ENCODE peak calls at places on chromosomes 7 and 10, in seven cellular contexts. P is stomach, Q is SK-N-SH, B is sigmoid colon, H is GM12878, J is transverse colon, A is H1. V is an unnamed sample.

GRCh38 chr10:15775513-15775912 is 55.8 kb upstream of the ITGA8 start:
- DNase-seq in A (no peak), H (no peak), B (no peak), P (no peak), Q (no peak), J (no peak), V (no peak)

GRCh38 chr10:91758303-91759146 is 39.7 kb upstream of the TNKS2 start:
- DNase-seq in B (no peak), H (peak), Q (peak), P (no peak), A (no peak), J (no peak), V (no peak)

GRCh38 chr7:51024867-51025266 is 242.2 kb upstream of the GRB10 start:
- DNase-seq in P (no peak), B (no peak), J (no peak), Q (no peak), H (no peak), A (peak), V (peak)

GRCh38 chr10:22218448-22218847 is 633 bp upstream of the EBLN1 start:
- DNase-seq in P (no peak), H (no peak), J (no peak), A (no peak), Q (no peak), B (no peak), V (no peak)

GRCh38 chr10:63977329-63977923 is 456.2 kb downstream of the REEP3 start:
- DNase-seq in Q (peak), H (no peak), P (no peak), J (peak), A (peak), B (no peak), V (no peak)

GRCh38 chr10:2011106-2011716 is 273.9 kb upstream of the ADARB2 start:
- DNase-seq in J (no peak), P (no peak), A (no peak), Q (no peak), B (no peak), H (no peak), V (no peak)

GRCh38 chr7:142866361-142867096 is 11.7 kb downstream of the EPHB6 start:
- DNase-seq in J (peak), A (peak), H (no peak), B (no peak), Q (peak), P (peak), V (no peak)

GRCh38 chr10:48531486-48531885 is 73.4 kb downstream of the ARHGAP22 start:
- DNase-seq in Q (no peak), A (no peak), P (no peak), B (no peak), H (no peak), J (no peak), V (no peak)

GRCh38 chr10:21943633-21944265 is 59.8 kb downstream of the DNAJC1 start:
- DNase-seq in J (no peak), B (no peak), Q (no peak), A (no peak), P (no peak), H (no peak), V (no peak)

GRCh38 chr7:115066634-115067033 is 144.7 kb downstream of the MDFIC start:
- DNase-seq in B (no peak), P (no peak), Q (no peak), J (no peak), A (no peak), H (no peak), V (no peak)

GRCh38 chr7:7516662-7517061 is 19.0 kb downstream of the COL28A1 start:
- DNase-seq in Q (no peak), A (no peak), B (no peak), P (no peak), J (no peak), H (no peak), V (no peak)

GRCh38 chr10:95234951-95235350 is 40.9 kb downstream of the ACSM6 start:
- DNase-seq in H (no peak), Q (no peak), A (no peak), J (no peak), B (no peak), P (no peak), V (no peak)

GRCh38 chr7:47534322-47535032 is 47.4 kb downstream of the TNS3 start:
- DNase-seq in P (no peak), A (no peak), J (no peak), Q (peak), B (no peak), H (no peak), V (no peak)

GRCh38 chr10:60914676-60915075 is 29.3 kb downstream of the RHOBTB1 start:
- DNase-seq in B (peak), A (no peak), Q (no peak), P (no peak), J (peak), H (no peak), V (no peak)

GRCh38 chr7:136517971-136518370 is 350.5 kb upstream of the CHRM2 start:
- DNase-seq in B (no peak), P (no peak), J (no peak), H (no peak), A (no peak), Q (no peak), V (no peak)

GRCh38 chr10:33484787-33485186 is 150.3 kb upstream of the NRP1 start:
- DNase-seq in B (no peak), A (no peak), P (no peak), J (no peak), Q (no peak), H (no peak), V (no peak)

GRCh38 chr10:47421057-47421952 is 37.2 kb upstream of the ZNF488 start:
- DNase-seq in A (no peak), Q (no peak), H (no peak), B (no peak), P (no peak), J (no peak), V (no peak)

GRCh38 chr10:7562026-7562425 is 104.7 kb downstream of the ITIH5 start:
- DNase-seq in A (no peak), P (no peak), H (no peak), Q (no peak), J (no peak), B (no peak), V (no peak)

GRCh38 chr10:7560519-7560918 is 106.2 kb downstream of the ITIH5 start:
- DNase-seq in J (no peak), B (no peak), A (no peak), H (no peak), P (no peak), Q (no peak), V (no peak)

GRCh38 chr10:7559447-7559846 is 107.3 kb downstream of the ITIH5 start:
- DNase-seq in J (no peak), A (no peak), P (no peak), B (no peak), H (no peak), Q (no peak), V (no peak)

GRCh38 chr10:7563368-7563767 is 103.4 kb downstream of the ITIH5 start:
- DNase-seq in J (peak), P (no peak), A (no peak), Q (no peak), H (no peak), B (peak), V (no peak)

GRCh38 chr10:7561216-7561893 is 105.4 kb downstream of the ITIH5 start:
- DNase-seq in B (peak), H (no peak), P (peak), A (peak), Q (no peak), J (peak), V (no peak)
- TF ChIP-seq EP300 in B (no peak), H (no peak), P (no peak), A (no peak), Q (no peak), J (no peak), V (no peak)

DNA sequence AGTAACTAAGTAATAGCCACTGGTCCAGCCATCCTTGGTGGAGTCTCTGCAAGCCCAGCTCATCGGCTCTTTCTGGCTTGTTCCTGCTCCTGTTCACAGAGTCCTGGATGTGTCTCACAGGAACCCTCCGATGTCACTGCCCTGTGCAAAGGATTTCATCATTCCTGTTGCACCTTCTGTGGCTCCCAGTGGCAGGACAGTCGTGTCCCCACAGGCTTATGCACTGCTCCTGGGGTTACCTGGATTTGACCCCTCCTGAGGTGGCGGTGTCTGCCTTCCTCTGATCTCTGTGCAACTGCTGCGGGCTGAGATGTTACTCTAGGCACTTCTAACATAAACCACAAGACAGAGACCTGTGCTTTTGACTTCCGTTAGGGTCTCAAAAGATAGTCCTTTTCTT is 30.6 kb downstream of the APBB1IP start:
- DNase-seq in P (no peak), B (no peak), Q (no peak), H (no peak), J (peak), A (no peak), V (no peak)
- TF ChIP-seq POLR2AphosphoS5 in P (no peak), B (no peak), Q (no peak), H (no peak), J (no peak), A (no peak), V (no peak)

DNA sequence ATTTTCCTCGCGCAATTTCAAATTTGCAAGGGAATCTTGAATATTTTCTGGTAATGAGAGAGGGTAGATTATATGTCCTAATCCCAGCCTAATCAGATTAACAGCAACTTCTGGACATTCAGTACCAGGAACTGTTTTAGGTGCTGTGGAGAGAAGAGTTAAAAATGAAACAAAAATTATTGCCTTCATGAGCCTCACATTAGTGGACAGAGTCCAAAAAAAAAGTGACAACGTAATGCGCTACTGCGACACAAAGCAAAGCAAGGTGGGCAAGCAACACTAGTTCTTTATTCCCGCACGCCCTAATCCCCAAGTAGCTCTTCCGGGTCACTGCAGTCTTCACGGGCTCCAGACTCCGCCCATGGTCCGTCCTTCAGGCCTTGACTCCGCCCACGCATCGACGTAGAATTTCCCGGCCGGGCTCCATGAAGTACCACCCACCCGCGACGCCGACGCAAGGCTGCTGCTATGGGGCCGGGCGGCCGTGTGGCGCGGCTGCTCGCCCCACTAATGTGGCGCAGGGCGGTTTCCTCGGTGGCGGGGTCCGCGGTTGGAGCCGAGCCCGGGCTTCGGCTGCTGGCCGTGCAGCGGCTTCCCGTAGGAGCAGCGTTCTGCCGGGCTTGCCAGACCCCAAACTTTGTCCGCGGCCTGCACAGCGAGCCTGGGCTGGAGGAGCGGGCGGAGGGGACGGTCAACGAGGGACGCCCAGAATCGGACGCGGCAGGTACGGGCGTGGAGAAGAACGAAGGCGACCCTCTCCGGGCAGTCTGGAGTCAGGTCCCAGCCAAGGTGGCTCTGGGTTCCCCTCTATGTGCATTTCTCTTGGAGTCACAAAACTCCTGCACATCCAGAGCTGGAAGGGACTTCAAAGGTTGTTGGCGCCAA is at the start of gene MALSU1:
- DNase-seq in P (peak), B (peak), H (peak), A (peak), J (peak), Q (peak), V (peak)
- TF ChIP-seq EP300 in P (no peak), B (no peak), H (no peak), A (no peak), J (no peak), Q (no peak), V (no peak)

DNA sequence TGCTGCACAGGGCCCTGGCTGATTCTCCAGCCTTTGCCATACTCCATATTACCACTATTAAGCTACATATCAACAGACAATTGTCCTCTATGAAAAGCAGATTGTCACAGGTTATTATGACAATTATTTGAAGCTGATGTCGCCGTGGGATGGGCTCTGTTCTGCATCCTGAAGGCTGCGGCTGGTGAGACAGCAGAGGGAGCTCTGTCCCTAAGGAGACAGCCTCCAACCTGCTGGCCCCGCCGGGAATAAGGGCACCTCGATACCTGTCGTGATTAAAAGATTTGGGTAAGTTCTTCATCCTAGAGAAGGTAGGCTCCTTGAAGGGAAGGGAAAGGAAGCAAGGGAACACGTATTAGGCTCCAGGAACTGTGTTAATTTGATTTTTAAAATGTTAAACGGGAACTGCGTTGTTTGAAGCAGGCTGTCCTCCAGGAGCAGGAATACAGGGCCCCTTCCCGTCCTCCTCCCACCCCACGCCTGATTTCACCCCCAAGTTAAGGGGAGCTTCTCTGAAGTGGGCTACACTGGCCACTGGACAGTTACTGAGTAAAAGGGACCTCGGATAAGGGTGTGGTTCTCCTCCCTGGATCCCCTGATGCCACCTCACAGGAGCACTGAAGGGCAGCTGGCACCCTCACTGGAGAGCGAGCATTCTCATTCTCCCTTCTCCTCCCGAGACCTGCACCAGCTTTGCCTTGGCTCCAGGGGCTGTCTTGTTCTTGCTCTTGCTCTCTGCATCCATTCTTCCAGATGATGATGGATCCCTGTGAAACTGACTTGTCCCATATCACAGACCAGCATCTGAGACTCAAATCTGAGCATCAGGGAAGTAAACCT is 11.8 kb upstream of the TIAL1 start:
- DNase-seq in J (peak), B (peak), H (no peak), A (peak), Q (peak), P (peak), V (no peak)
- TF ChIP-seq POLR2AphosphoS5 in J (no peak), B (no peak), H (no peak), A (no peak), Q (no peak), P (no peak), V (no peak)

DNA sequence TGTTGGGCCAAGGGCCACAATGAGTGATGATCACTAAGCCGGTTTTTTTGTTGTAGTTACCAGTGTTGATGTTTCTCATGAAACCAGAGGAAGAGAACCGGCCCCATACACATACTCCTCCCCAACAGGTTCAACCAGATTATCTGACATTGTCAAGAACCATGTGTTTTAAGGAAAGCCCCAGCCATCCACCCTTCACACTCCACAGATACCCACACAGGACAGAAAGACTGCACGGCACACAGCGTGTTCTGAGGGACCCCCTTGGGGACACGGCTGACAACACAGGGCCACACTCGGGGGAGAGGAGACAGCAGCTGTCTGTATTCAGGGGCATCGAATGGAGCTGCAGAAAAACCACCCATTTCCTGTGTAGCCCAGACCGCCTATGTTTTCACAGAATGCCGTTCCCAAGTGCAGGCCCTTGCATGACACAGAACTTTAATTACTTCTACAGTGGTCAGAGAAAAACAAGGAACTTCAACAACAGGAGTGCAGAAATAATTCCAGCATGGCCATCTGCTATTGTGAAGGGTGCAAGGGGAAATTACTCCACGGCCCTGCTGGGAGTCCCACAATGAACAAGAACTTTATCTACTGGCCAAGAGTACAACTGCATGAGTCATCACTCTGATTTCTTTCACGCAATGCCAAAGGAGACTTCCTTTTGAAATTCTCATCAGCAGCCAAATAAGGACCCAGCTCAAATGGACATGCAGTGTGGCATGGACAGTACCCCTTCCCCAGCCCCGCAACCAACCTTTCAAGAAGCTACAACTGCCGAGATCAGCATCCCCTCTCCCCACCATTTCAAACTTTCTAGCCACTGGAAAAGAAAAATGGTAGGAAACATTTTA is 2.3 kb downstream of the KLF6 start:
- DNase-seq in P (peak), J (peak), B (peak), H (no peak), A (no peak), Q (peak), V (no peak)
- TF ChIP-seq EP300 in P (no peak), J (peak), B (peak), H (peak), A (no peak), Q (peak), V (peak)

GRCh38 chr10:129870042-129870757 is 93.9 kb downstream of the EBF3 start:
- DNase-seq in B (peak), H (no peak), P (no peak), A (no peak), Q (peak), J (no peak), V (no peak)
- TF ChIP-seq POLR2AphosphoS5 in B (no peak), H (no peak), P (no peak), A (no peak), Q (no peak), J (no peak), V (no peak)

DNA sequence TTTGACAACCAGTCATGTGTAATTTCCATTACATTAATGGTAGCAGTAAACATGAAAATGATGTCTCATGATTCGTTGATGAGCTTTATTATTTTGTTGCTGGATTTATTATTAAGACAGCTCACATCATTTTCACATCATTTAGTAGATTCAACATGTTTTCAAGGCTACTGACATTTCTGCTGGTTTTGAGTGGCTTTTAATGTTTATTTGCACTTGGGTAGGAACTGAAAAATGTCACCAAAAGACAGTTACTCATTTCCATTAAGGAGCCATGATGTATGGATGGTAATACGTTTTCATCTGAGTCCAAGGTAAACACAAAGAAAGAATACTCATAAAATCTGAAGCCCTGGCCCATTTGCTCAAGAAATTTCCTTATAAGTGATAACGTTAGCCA is 14.9 kb downstream of the PDK4 start:
- DNase-seq in B (no peak), H (no peak), Q (no peak), J (no peak), A (no peak), P (no peak), V (no peak)
- TF ChIP-seq EP300 in B (no peak), H (no peak), Q (no peak), J (no peak), A (no peak), P (no peak), V (no peak)

DNA sequence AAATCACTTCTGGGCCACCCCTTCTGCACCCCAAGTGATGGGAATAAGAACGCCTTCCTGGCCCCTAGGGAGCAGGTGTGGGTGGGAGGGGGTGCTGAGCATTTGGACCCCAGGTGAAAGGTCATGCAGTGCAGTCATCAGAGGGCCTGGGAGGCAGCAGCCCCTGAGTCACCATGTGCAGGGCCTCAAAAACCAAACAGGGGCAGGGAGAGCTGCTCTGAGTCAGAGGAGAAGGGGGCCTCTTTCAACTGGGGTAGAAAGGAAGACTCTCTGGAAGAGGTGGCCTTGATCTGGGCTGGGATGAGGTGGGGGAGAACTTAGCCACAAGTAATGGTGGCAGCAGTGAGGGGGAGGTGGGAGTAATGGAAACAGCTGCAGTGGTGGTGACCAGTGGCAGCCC is 164.3 kb downstream of the BUB3 start:
- DNase-seq in A (peak), P (no peak), Q (no peak), J (no peak), H (no peak), B (no peak), V (no peak)
- TF ChIP-seq POLR2AphosphoS5 in A (no peak), P (no peak), Q (no peak), J (no peak), H (no peak), B (no peak), V (no peak)

GRCh38 chr7:5452937-5453540 is 29.4 kb upstream of the TNRC18 start:
- DNase-seq in H (no peak), B (no peak), J (no peak), P (no peak), A (peak), Q (peak), V (no peak)
- TF ChIP-seq EP300 in H (no peak), B (no peak), J (no peak), P (no peak), A (no peak), Q (no peak), V (no peak)